ENCODE peak calls at places on chromosomes 1 and 21, in five cellular contexts. S, C, A, W and O are unnamed samples.

GRCh38 chr1:20854529-20854928 is 67.4 kb upstream of the HP1BP3 start:
- DNase-seq in S (no peak), C (no peak), A (no peak), W (no peak), O (no peak)

GRCh38 chr1:228097333-228098081 is 5.6 kb downstream of the C1orf35 start:
- DNase-seq in S (peak), C (peak), A (no peak), W (peak), O (no peak)

GRCh38 chr1:186535388-186536133 is 74.6 kb upstream of the PDC start:
- DNase-seq in S (no peak), C (no peak), A (no peak), W (no peak), O (no peak)

GRCh38 chr1:31051611-31052010 is 13.9 kb downstream of the PUM1 start:
- DNase-seq in S (no peak), C (no peak), A (no peak), W (no peak), O (no peak)

GRCh38 chr21:39630827-39631226 is 18.1 kb downstream of the B3GALT5 start:
- DNase-seq in S (no peak), C (no peak), A (no peak), W (no peak), O (no peak)

GRCh38 chr1:86154581-86155060 is 2.0 kb downstream of the COL24A1 start:
- DNase-seq in S (peak), C (no peak), A (no peak), W (no peak), O (no peak)

GRCh38 chr1:241592273-241592958 is 47.8 kb downstream of the CHML start:
- DNase-seq in S (no peak), C (no peak), A (no peak), W (peak), O (no peak)

GRCh38 chr1:117572546-117572945 is 33.3 kb upstream of the TENT5C start:
- DNase-seq in S (no peak), C (peak), A (peak), W (no peak), O (no peak)

GRCh38 chr1:190479537-190479936 is 1.9 kb upstream of the BRINP3 start:
- DNase-seq in S (no peak), C (no peak), A (no peak), W (no peak), O (peak)

GRCh38 chr1:227343727-227344551 is 25.6 kb upstream of the CDC42BPA start:
- DNase-seq in S (no peak), C (no peak), A (no peak), W (no peak), O (no peak)

GRCh38 chr1:218942421-218942820 is 231.3 kb upstream of the LYPLAL1 start:
- DNase-seq in S (no peak), C (peak), A (no peak), W (no peak), O (no peak)

GRCh38 chr1:212928323-212929281 is 21.7 kb upstream of the VASH2 start:
- DNase-seq in S (peak), C (no peak), A (no peak), W (no peak), O (no peak)

GRCh38 chr1:20301463-20302092 is 10.9 kb downstream of the VWA5B1 start:
- DNase-seq in S (no peak), C (no peak), A (no peak), W (no peak), O (no peak)

GRCh38 chr1:32163405-32163804 is 16.1 kb upstream of the TXLNA start:
- DNase-seq in S (no peak), C (no peak), A (no peak), W (no peak), O (no peak)
- H3K27ac ChIP-seq in S (no peak), C (no peak), A (no peak), W (no peak), O (no peak)

GRCh38 chr1:155051342-155051776 is 243 bp downstream of the ADAM15 start:
- DNase-seq in S (no peak), C (no peak), A (no peak), W (no peak), O (no peak)

GRCh38 chr1:155053531-155054105 is 2.5 kb downstream of the ADAM15 start:
- DNase-seq in S (no peak), C (no peak), A (no peak), W (no peak), O (no peak)

GRCh38 chr1:155050560-155051341 is at the start of gene ADAM15:
- DNase-seq in S (peak), C (peak), A (peak), W (peak), O (peak)

GRCh38 chr1:155052412-155053400 is 1.6 kb downstream of the ADAM15 start:
- DNase-seq in S (no peak), C (peak), A (no peak), W (peak), O (no peak)

GRCh38 chr1:155051777-155052398 is 772 bp downstream of the ADAM15 start:
- DNase-seq in S (no peak), C (peak), A (peak), W (peak), O (no peak)
- H3K27ac ChIP-seq in S (no peak), C (peak), A (no peak), W (no peak), O (peak)

GRCh38 chr1:25105836-25106235 is 126.5 kb downstream of the SYF2 start:
- DNase-seq in S (no peak), C (no peak), A (no peak), W (no peak), O (no peak)
- H3K27ac ChIP-seq in S (no peak), C (peak), A (no peak), W (no peak), O (no peak)

DNA sequence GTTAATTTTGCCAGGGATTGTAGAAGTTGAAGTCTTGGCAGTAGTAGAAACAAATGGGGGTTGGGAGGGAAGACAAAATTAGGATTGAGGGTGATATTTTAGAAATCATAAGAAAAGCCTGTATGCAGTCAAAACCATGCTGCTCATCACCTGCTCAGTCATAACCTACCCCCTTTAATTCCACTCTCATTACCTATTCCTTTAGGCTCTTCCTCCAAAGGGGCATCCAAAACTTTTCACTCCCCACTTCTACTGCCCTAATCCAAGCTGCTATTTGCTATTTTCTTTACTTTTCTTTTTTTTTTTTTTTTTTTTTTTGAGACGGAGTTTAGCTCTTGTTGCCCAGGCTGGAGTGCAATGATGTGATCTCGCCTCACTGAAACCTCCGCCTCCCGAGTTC is 11.5 kb downstream of the H3-3A start:
- DNase-seq in S (no peak), C (no peak), A (no peak), W (no peak), O (no peak)
- H3K27ac ChIP-seq in S (no peak), C (no peak), A (no peak), W (no peak), O (no peak)

GRCh38 chr1:63403386-63403785 is 36.0 kb downstream of the ALG6 start:
- DNase-seq in S (no peak), C (no peak), A (no peak), W (no peak), O (no peak)

GRCh38 chr1:63407002-63407401 is 39.6 kb downstream of the ALG6 start:
- DNase-seq in S (no peak), C (no peak), A (no peak), W (no peak), O (no peak)

GRCh38 chr1:63405021-63405420 is 37.6 kb downstream of the ALG6 start:
- DNase-seq in S (no peak), C (no peak), A (no peak), W (no peak), O (no peak)

GRCh38 chr1:63408331-63408730 is 40.9 kb downstream of the ALG6 start:
- DNase-seq in S (no peak), C (no peak), A (no peak), W (no peak), O (no peak)

DNA sequence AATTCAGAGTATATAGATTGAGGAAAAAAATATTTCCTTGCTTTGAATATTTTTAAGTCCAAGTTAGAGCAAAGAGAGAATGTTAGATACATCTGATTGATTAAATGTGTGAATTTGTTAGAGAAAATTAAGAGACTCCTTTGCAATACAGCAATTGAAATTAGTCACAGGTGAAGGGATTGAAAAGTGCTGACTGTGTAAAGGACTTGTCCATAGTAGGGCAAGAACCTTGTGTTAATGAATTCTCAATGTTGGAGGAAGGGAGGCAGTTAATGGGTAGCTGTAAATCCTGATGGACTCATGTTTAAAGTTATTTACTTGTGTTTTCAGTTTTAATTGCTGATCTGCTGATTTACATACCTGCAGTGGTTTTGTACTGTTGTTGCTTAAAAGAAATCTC is 38.6 kb downstream of the ALG6 start:
- DNase-seq in S (no peak), C (no peak), A (no peak), W (no peak), O (no peak)
- H3K27ac ChIP-seq in S (no peak), C (no peak), A (no peak), W (no peak), O (no peak)

GRCh38 chr1:203507836-203508235 is 13.9 kb downstream of the OPTC start:
- DNase-seq in S (no peak), C (no peak), A (no peak), W (no peak), O (no peak)
- H3K27ac ChIP-seq in S (no peak), C (peak), A (no peak), W (no peak), O (peak)

GRCh38 chr1:167202049-167202448 is 18.6 kb upstream of the POU2F1 start:
- DNase-seq in S (no peak), C (no peak), A (no peak), W (no peak), O (no peak)

GRCh38 chr1:167200272-167200671 is 20.4 kb upstream of the POU2F1 start:
- DNase-seq in S (no peak), C (no peak), A (no peak), W (no peak), O (no peak)

GRCh38 chr1:167199656-167200055 is 21.0 kb upstream of the POU2F1 start:
- DNase-seq in S (no peak), C (no peak), A (no peak), W (no peak), O (no peak)

GRCh38 chr1:167198518-167199133 is 22.1 kb upstream of the POU2F1 start:
- DNase-seq in S (no peak), C (no peak), A (no peak), W (no peak), O (no peak)

GRCh38 chr1:167200749-167201148 is 19.9 kb upstream of the POU2F1 start:
- DNase-seq in S (no peak), C (no peak), A (no peak), W (no peak), O (no peak)
- H3K27ac ChIP-seq in S (no peak), C (no peak), A (no peak), W (no peak), O (no peak)

GRCh38 chr1:234477373-234478151 is 1.4 kb downstream of the TARBP1 start:
- DNase-seq in S (no peak), C (no peak), A (no peak), W (no peak), O (no peak)

GRCh38 chr1:234479866-234480265 is 887 bp upstream of the TARBP1 start:
- DNase-seq in S (no peak), C (no peak), A (no peak), W (no peak), O (no peak)

GRCh38 chr1:234478481-234479309 is at the start of gene TARBP1:
- DNase-seq in S (peak), C (peak), A (peak), W (peak), O (peak)

GRCh38 chr1:234478152-234478480 is 863 bp downstream of the TARBP1 start:
- DNase-seq in S (peak), C (peak), A (peak), W (peak), O (no peak)

GRCh38 chr1:234479310-234479559 is 256 bp upstream of the TARBP1 start:
- DNase-seq in S (no peak), C (no peak), A (no peak), W (no peak), O (no peak)
- H3K27ac ChIP-seq in S (no peak), C (peak), A (no peak), W (no peak), O (peak)